ENCODE peak calls at places on chromosomes 2 and 18, in eight cellular contexts. Q, F, X, K, V, T, G and D are unnamed samples.

GRCh38 chr2:38207168-38207567 is 131.2 kb upstream of the CYP1B1 start:
- DNase-seq in G (no peak), Q (no peak), K (no peak), V (peak), X (no peak), F (no peak), T (no peak), D (no peak)

GRCh38 chr18:5456577-5457466 is 87.0 kb downstream of the EPB41L3 start:
- DNase-seq in G (no peak), T (peak), F (no peak), X (no peak), Q (no peak), V (peak), K (peak), D (peak)

GRCh38 chr2:3605013-3605961 is 10.4 kb downstream of the COLEC11 start:
- DNase-seq in X (no peak), T (peak), F (peak), G (peak), Q (peak), V (no peak), K (peak), D (peak)

GRCh38 chr2:180474716-180475115 is 467.6 kb upstream of the CWC22 start:
- DNase-seq in T (no peak), V (no peak), X (no peak), K (no peak), Q (no peak), G (no peak), F (no peak), D (no peak)

GRCh38 chr2:234912437-234912836 is 39.4 kb upstream of the SH3BP4 start:
- DNase-seq in T (no peak), F (no peak), G (no peak), X (no peak), V (no peak), K (no peak), Q (no peak), D (no peak)

GRCh38 chr2:42777883-42778805 is 14.2 kb upstream of the OXER1 start:
- DNase-seq in T (no peak), V (no peak), F (no peak), G (no peak), Q (no peak), X (no peak), K (no peak), D (no peak)

GRCh38 chr2:124575497-124575896 is 550.4 kb downstream of the CNTNAP5 start:
- DNase-seq in K (no peak), V (no peak), T (no peak), Q (no peak), X (no peak), G (no peak), F (no peak), D (no peak)

GRCh38 chr2:37449686-37450392 is 105.4 kb downstream of the QPCT start:
- DNase-seq in X (no peak), F (no peak), T (no peak), G (no peak), V (peak), Q (no peak), K (no peak), D (no peak)

GRCh38 chr2:179222076-179222475 is 42.6 kb downstream of the SESTD1 start:
- DNase-seq in T (no peak), F (no peak), X (no peak), G (no peak), K (no peak), V (no peak), Q (no peak), D (no peak)

GRCh38 chr2:239230318-239231052 is 170.3 kb downstream of the HDAC4 start:
- DNase-seq in T (peak), X (no peak), K (peak), F (peak), V (no peak), Q (no peak), G (peak), D (no peak)

GRCh38 chr2:105369777-105370690 is 28.8 kb downstream of the FHL2 start:
- DNase-seq in F (peak), T (peak), V (peak), X (peak), G (peak), Q (peak), K (peak), D (peak)

GRCh38 chr18:76490701-76491171 is 4.3 kb downstream of the ZNF516 start:
- DNase-seq in T (peak), X (peak), Q (peak), V (peak), G (peak), K (peak), F (no peak), D (peak)

GRCh38 chr2:180651596-180651995 is 328.8 kb upstream of the UBE2E3 start:
- DNase-seq in G (no peak), T (no peak), K (peak), V (no peak), Q (no peak), F (no peak), X (no peak), D (no peak)

GRCh38 chr2:240997856-240998705 is at the start of gene SNED1:
- DNase-seq in K (peak), G (peak), X (peak), Q (peak), F (peak), T (no peak), V (peak), D (no peak)
- H3K4me3 ChIP-seq in K (peak), G (peak), X (peak), Q (peak), F (peak), T (no peak), V (peak), D (peak)

DNA sequence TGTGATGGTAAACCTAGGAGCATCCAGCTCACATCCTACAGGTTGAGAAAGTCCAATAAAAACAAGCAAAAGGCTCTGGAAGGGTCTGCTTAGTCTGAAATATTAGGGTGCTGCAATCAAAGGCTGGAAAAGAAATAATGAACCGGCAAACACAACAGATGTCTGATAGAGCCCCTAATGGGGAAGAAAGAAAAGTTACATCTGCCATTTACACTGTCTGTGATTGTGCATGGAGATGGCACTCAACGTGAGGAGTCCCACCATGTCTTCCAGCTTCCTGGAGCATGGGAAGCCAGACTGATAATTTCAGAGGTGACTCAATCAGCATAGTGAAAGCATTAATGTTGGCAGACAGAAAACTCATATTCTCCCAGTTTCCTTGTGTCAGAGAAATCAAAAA is 307.8 kb downstream of the EPHA4 start:
- DNase-seq in X (no peak), K (no peak), G (no peak), V (no peak), T (no peak), Q (no peak), F (no peak), D (no peak)
- TF ChIP-seq CTCF in X (no peak), K (no peak), G (no peak), V (no peak), T (no peak), Q (no peak), F (no peak), D (no peak)

DNA sequence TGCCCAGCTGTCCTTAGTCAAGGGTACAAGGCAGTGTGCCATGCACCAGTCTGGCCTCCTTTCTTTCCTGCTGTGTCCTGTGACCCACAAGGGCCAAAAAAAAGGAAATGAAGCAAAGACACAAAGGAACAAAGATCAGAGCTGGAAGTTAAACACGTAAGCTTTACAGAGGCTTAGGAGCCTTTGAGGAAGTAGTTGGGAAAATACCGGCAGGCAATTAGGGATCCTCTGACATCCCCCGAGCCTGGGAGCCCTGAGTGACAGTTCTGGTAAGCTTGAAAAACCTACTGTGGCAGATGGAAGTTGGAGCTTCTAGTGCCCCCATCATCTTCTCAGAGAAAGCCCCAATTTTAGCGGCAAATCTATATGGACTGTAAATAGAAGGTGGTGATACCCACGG is 78.5 kb downstream of the SPRED2 start:
- DNase-seq in V (no peak), K (no peak), Q (no peak), X (no peak), G (no peak), F (no peak), T (peak), D (no peak)
- H3K4me3 ChIP-seq in V (no peak), K (no peak), Q (no peak), X (no peak), G (no peak), F (no peak), T (no peak), D (no peak)

GRCh38 chr2:59462418-59463197 is 1090.8 kb downstream of the BCL11A start:
- DNase-seq in X (no peak), Q (no peak), F (no peak), V (no peak), T (peak), K (no peak), G (no peak), D (no peak)
- TF ChIP-seq CTCF in X (no peak), Q (no peak), F (no peak), V (no peak), T (no peak), K (no peak), G (no peak), D (no peak)

GRCh38 chr2:165016772-165017411 is 61.6 kb upstream of the SLC38A11 start:
- DNase-seq in Q (no peak), F (no peak), T (peak), X (no peak), V (peak), G (no peak), K (no peak), D (no peak)
- H3K4me3 ChIP-seq in Q (no peak), F (no peak), T (no peak), X (no peak), V (no peak), G (no peak), K (no peak), D (peak)

GRCh38 chr18:40582105-40582504 is 1372.9 kb upstream of the PIK3C3 start:
- DNase-seq in T (no peak), F (no peak), V (no peak), X (no peak), Q (no peak), K (no peak), G (no peak), D (no peak)
- TF ChIP-seq CTCF in T (no peak), F (no peak), V (no peak), X (no peak), Q (no peak), K (no peak), G (no peak), D (no peak)

DNA sequence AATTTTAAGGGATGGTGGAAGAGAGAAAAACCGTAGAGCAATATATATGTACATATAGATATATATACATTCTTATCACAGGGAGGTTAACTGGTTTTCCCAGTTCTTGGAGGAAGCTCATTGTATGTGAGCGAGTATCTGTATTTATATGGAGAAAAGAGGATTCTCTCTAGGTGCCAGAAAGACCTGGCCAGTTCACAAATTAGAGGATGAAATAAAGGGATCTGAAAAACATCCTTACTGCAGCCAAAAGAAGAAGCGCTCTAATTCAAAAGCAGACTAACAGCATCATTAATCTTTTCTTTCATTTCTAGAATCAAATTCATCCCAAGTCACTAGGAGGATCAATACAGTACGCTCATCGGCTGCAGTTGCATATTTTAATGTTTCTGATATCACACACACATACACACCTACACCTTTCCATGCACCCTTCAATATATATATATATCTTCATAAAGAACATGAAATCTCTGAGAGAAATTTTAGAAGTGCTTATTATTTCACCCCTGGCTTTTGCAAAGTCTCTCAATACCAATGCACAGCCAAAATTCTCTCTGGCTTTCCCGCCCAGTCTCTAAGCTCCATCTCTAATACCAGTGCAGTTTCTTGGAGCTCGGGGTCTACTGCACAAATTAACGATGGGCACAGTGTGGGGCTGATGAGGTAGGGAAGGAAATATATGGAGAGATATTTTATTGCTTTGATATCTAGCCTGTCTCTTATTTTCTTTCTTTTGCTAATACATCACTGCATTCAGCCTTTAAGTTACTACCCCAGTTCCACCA is 734 bp downstream of the NRXN1 start:
- DNase-seq in K (no peak), G (no peak), Q (no peak), T (no peak), F (no peak), V (no peak), X (no peak), D (no peak)
- H3K4me3 ChIP-seq in K (no peak), G (no peak), Q (no peak), T (no peak), F (no peak), V (peak), X (no peak), D (peak)

GRCh38 chr2:86105252-86105968 is at the start of gene POLR1A:
- DNase-seq in V (peak), Q (peak), X (peak), K (peak), F (peak), T (peak), G (peak), D (peak)
- TF ChIP-seq CTCF in V (peak), Q (no peak), X (no peak), K (no peak), F (no peak), T (no peak), G (peak), D (peak)